ENCODE peak calls at places on chromosome X, in four cellular contexts. Z, A, U and V are unnamed samples.

GRCh38 chrX:39903937-39904336 is 193.8 kb downstream of the BCOR start:
- DNase-seq in Z (no peak), A (no peak), U (no peak), V (no peak)

GRCh38 chrX:110131031-110131430 is 128.1 kb downstream of the TMEM164 start:
- DNase-seq in Z (no peak), A (no peak), U (peak), V (no peak)

GRCh38 chrX:21745756-21746155 is 12.2 kb downstream of the SMPX start:
- DNase-seq in Z (peak), A (no peak), U (peak), V (peak)

GRCh38 chrX:79270401-79270800 is 96.7 kb downstream of the ITM2A start:
- DNase-seq in Z (peak), A (no peak), U (peak), V (no peak)

GRCh38 chrX:34873500-34874225 is 68.9 kb upstream of the FAM47B start:
- DNase-seq in Z (no peak), A (no peak), U (no peak), V (no peak)

GRCh38 chrX:73028876-73029275 is 26.1 kb downstream of the PABPC1L2B start:
- DNase-seq in Z (no peak), A (no peak), U (no peak), V (no peak)

GRCh38 chrX:53990201-53990600 is 54.1 kb downstream of the PHF8 start:
- DNase-seq in Z (no peak), A (no peak), U (no peak), V (no peak)

GRCh38 chrX:122441451-122441850 is 742.6 kb upstream of the GRIA3 start:
- DNase-seq in Z (no peak), A (no peak), U (no peak), V (no peak)

GRCh38 chrX:17464196-17464595 is 89.2 kb downstream of the NHS start:
- DNase-seq in Z (no peak), A (no peak), U (no peak), V (no peak)

GRCh38 chrX:53447441-53447840 is 13.3 kb upstream of the HSD17B10 start:
- DNase-seq in Z (no peak), A (no peak), U (no peak), V (no peak)

GRCh38 chrX:95675794-95676193 is 1008.8 kb upstream of the DIAPH2 start:
- DNase-seq in Z (no peak), A (no peak), U (no peak), V (no peak)